ENCODE peak calls at places on chromosomes 3 and 15, in six cellular contexts. J, P, G, Q, E and Y are unnamed samples.

GRCh38 chr15:31077181-31077580 is 24.3 kb downstream of the TRPM1 start:
- DNase-seq in J (no peak), Q (no peak), G (no peak), E (no peak), P (no peak), Y (no peak)

GRCh38 chr15:100112061-100112420 is 229.7 kb downstream of the ADAMTS17 start:
- DNase-seq in P (no peak), E (no peak), G (no peak), Q (no peak), J (no peak), Y (no peak)

GRCh38 chr3:161914703-161915102 is 418.1 kb downstream of the OTOL1 start:
- DNase-seq in G (no peak), J (peak), Q (peak), P (no peak), E (peak), Y (peak)

GRCh38 chr15:55379095-55379494 is 29.1 kb downstream of the CCPG1 start:
- DNase-seq in Q (no peak), G (no peak), E (no peak), J (no peak), P (no peak), Y (no peak)

GRCh38 chr15:101225658-101226057 is 26.2 kb downstream of the CHSY1 start:
- DNase-seq in J (no peak), Q (no peak), G (no peak), P (no peak), E (no peak), Y (no peak)

GRCh38 chr3:101667844-101668243 is 9.1 kb downstream of the ZBTB11 start:
- DNase-seq in P (no peak), G (no peak), J (no peak), Q (no peak), E (no peak), Y (no peak)

GRCh38 chr3:73353661-73354217 is 271.0 kb downstream of the PDZRN3 start:
- DNase-seq in J (no peak), G (no peak), Q (no peak), E (no peak), P (no peak), Y (no peak)

GRCh38 chr3:38655708-38656300 is 6.3 kb upstream of the SCN5A start:
- DNase-seq in E (no peak), G (no peak), P (no peak), Q (peak), J (peak), Y (no peak)

GRCh38 chr3:179473565-179473964 is 22.3 kb upstream of the GNB4 start:
- DNase-seq in E (no peak), J (no peak), Q (no peak), G (no peak), P (no peak), Y (no peak)

GRCh38 chr3:99249627-99250026 is 348.1 kb upstream of the DCBLD2 start:
- DNase-seq in G (no peak), E (no peak), Q (no peak), P (no peak), J (no peak), Y (no peak)

DNA sequence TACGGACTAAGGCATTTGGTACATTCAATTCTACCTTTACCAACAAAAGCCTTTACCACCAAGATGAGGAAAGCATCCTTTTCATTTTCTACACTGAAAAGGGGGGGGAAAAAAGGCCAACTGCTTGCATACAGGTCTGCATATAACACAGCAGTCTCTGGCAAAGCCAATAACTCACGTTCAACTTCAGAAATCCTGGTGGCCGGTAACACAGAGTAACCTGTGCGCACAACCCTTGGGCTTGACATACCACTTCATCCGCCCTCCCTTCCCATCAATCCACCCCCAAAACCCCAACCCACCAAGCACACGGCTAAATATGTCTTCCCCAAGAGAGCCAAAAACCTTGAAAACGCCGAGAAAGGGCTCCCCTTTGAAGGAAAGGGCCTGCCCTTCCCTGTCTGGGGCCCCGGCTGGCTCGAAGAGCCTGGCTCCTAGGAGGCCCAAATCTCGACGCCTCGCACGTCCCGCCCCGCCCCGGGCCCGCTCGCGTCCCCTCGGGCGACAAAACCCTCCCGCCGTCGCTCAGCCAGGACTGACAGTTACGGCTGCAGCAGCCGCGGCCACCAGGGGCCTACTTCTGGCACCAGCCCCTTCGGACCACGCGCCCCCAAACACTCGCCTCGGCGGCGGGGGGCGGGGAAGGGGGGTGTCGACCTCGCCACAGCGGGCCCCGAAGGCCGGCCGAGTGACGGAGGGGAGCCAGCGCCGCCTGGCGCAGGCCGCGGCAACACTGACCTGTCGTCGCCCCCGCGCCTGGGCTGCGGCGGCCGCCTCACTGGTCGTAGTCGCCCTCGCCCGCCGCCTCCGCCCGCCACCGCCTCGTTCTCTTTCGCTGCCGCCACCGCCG is 848 bp downstream of the UBE3A start:
- DNase-seq in P (peak), J (peak), E (no peak), G (peak), Q (peak), Y (no peak)
- TF ChIP-seq CTCF in P (peak), J (peak), E (no peak), G (no peak), Q (peak), Y (peak)

GRCh38 chr3:142863010-142863787 is 25.7 kb downstream of the PCOLCE2 start:
- DNase-seq in E (no peak), P (no peak), Q (no peak), J (peak), G (peak), Y (no peak)

GRCh38 chr3:142861926-142862325 is 27.0 kb downstream of the PCOLCE2 start:
- DNase-seq in Q (no peak), J (no peak), E (no peak), P (no peak), G (no peak), Y (no peak)

GRCh38 chr3:142863965-142864924 is 24.6 kb downstream of the PCOLCE2 start:
- DNase-seq in J (no peak), G (no peak), P (no peak), Q (no peak), E (no peak), Y (no peak)

DNA sequence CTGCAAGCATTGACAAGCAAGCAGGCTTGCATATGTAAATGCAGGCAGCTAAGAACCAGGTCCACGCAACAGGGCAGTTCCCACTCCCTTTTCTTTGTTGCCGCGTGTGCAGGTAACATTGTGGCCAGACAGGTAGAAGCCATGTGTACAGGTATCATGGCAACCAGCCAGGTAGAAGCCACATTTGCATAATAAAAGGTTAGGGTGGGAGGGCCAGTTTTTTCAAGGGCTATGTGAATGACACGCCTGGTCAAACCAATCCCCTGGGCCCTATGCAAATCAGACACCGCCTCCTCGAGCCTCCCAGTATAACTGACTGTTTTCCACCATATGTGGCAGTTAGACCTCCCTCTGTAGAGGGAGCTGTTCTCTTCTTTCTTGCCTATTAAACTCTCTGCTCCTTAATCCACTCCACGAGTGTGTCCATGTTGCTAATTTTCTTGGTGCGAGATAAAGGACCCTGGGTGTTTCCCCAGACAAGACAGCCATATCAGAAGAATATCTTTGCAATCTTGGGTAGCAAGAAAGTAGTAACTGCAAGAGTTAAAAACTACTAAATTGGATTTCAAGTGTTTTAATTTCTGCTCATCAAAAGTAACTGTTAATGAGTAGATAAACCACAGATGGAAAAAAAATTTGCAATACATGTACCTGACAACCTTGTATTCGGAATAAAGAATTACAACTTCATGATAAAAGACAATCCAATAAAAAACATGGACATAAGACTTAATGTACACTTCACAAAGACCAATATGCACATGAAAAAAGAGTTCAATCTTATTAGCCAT is 21.8 kb downstream of the PCOLCE2 start:
- DNase-seq in Q (no peak), P (no peak), G (no peak), J (peak), E (no peak), Y (no peak)
- TF ChIP-seq CTCF in Q (no peak), P (no peak), G (no peak), J (peak), E (no peak), Y (no peak)

GRCh38 chr3:97967966-97968365 is 4.3 kb downstream of the RIOX2 start:
- DNase-seq in E (no peak), P (no peak), G (no peak), J (peak), Q (no peak), Y (no peak)
- TF ChIP-seq CTCF in E (no peak), P (no peak), G (no peak), J (peak), Q (peak), Y (no peak)

GRCh38 chr15:77506311-77507150 is 85.8 kb downstream of the HMG20A start:
- DNase-seq in E (no peak), G (peak), Q (peak), J (no peak), P (no peak), Y (no peak)
- TF ChIP-seq CTCF in E (no peak), G (no peak), Q (no peak), J (no peak), P (no peak), Y (no peak)

GRCh38 chr3:3998140-3998977 is 199.1 kb downstream of the LRRN1 start:
- DNase-seq in G (no peak), P (no peak), J (peak), E (no peak), Q (peak), Y (no peak)
- TF ChIP-seq CTCF in G (peak), P (peak), J (peak), E (peak), Q (peak), Y (no peak)

GRCh38 chr15:71573599-71573998 is 236.8 kb upstream of the NR2E3 start:
- DNase-seq in E (no peak), G (no peak), P (no peak), J (no peak), Q (no peak), Y (no peak)

GRCh38 chr15:71575474-71576045 is 234.8 kb upstream of the NR2E3 start:
- DNase-seq in E (no peak), P (no peak), Q (no peak), J (no peak), G (no peak), Y (no peak)

GRCh38 chr15:71570736-71571135 is 239.6 kb upstream of the NR2E3 start:
- DNase-seq in P (no peak), G (no peak), J (no peak), E (no peak), Q (no peak), Y (no peak)

GRCh38 chr15:71571641-71572040 is 238.7 kb upstream of the NR2E3 start:
- DNase-seq in E (no peak), G (no peak), J (no peak), P (no peak), Q (no peak), Y (no peak)

DNA sequence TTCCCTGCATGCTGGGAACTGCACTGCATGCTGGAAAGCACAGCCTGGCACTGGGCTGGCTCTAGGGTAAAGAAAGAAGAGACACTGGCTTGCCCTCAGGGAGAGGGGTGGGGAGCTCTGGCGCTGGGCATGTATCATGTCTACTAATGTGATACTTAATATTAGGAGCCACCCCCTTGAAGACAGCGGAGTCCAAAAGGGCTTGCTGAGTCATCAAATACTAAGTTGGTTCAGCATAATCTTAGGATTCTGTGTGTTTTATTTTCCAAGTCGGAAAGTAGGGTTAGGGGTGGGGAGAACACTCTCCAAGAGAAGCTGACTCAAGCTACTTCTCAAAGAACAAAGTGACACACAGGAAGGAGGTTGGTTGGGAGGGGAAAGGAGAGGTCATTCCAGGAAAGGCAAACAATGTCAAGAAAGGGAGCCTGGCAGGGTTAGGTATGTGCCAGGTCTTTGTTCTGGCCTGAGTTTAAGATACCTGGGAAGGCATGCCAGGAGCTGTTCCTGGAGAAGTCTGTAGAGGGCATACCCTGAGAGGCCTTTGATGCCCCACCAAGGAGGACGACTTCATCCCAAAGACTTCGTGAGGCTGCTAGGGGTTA is 237.8 kb upstream of the NR2E3 start:
- DNase-seq in Q (no peak), P (no peak), J (peak), G (peak), E (no peak), Y (no peak)
- TF ChIP-seq CTCF in Q (no peak), P (no peak), J (peak), G (no peak), E (no peak), Y (no peak)

GRCh38 chr3:79419222-79419621 is 348.6 kb downstream of the ROBO1 start:
- DNase-seq in E (no peak), P (no peak), J (no peak), Q (no peak), G (no peak), Y (no peak)

GRCh38 chr3:79414035-79414434 is 353.8 kb downstream of the ROBO1 start:
- DNase-seq in G (no peak), E (no peak), Q (no peak), P (no peak), J (no peak), Y (no peak)

GRCh38 chr3:79415351-79415750 is 352.4 kb downstream of the ROBO1 start:
- DNase-seq in E (no peak), J (no peak), P (no peak), Q (no peak), G (no peak), Y (no peak)

GRCh38 chr3:79410617-79411016 is 357.2 kb downstream of the ROBO1 start:
- DNase-seq in G (no peak), P (no peak), E (no peak), Q (no peak), J (no peak), Y (no peak)

DNA sequence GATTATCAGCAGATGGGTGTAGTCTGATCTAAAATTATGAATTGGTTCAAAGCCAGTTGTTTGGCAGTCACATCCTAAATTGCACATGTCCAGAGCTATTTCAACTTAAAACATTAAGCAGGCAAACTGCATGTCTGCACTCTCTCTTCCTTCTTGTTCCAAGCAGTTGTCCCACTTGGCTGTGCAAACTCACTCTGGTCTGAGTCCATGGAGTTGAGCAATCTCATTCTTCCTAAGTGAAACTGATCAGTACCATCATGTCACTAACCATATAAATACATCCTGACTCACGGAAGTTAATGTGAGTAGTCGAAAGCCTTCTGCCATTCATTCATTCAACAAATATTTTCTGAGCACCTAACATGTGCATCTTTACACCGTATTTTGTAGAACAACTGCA is 353.0 kb downstream of the ROBO1 start:
- DNase-seq in J (no peak), E (no peak), P (no peak), G (no peak), Q (no peak), Y (peak)
- TF ChIP-seq CTCF in J (no peak), E (no peak), P (no peak), G (no peak), Q (no peak), Y (no peak)